ENCODE peak calls at places on chromosomes 6 and 20, in eight cellular contexts. V, N, M, X, G, Z, U and R are unnamed samples.

GRCh38 chr6:75118925-75119515 is 86.8 kb downstream of the COL12A1 start:
- DNase-seq in G (no peak), X (no peak), U (no peak), V (no peak), N (no peak), M (no peak), Z (no peak), R (no peak)

GRCh38 chr6:24646771-24647170 is 780 bp upstream of the KIAA0319 start:
- DNase-seq in M (peak; percentile 9), G (no peak), V (no peak), Z (no peak), N (no peak), U (no peak), X (no peak), R (no peak)

GRCh38 chr6:43856005-43856765 is 86.2 kb downstream of the VEGFA start:
- DNase-seq in Z (no peak), V (no peak), U (no peak), M (peak; percentile 26), N (peak; percentile 58), G (peak; percentile 72), X (no peak), R (no peak)

GRCh38 chr20:17749979-17750721 is 50.4 kb downstream of the BANF2 start:
- DNase-seq in M (peak; percentile 53), Z (no peak), U (no peak), V (no peak), G (peak; percentile 87), N (no peak), X (no peak), R (no peak)

GRCh38 chr6:111804627-111805235 is 68.5 kb downstream of the FYN start:
- DNase-seq in U (peak; percentile 70), X (peak; percentile 59), G (no peak), N (peak; percentile 62), M (peak; percentile 87), V (peak; percentile 38), Z (peak; percentile 27), R (peak; percentile 64)

GRCh38 chr6:42388046-42388445 is 63.7 kb downstream of the TRERF1 start:
- DNase-seq in G (no peak), Z (no peak), X (no peak), V (no peak), M (no peak), U (no peak), N (no peak), R (no peak)

GRCh38 chr20:36470482-36471062 is 70.7 kb upstream of the MYL9 start:
- DNase-seq in G (no peak), U (no peak), N (no peak), M (no peak), Z (no peak), V (no peak), X (no peak), R (no peak)

GRCh38 chr6:149961728-149962425 is 1.9 kb upstream of the ULBP1 start:
- DNase-seq in U (peak; percentile 33), G (no peak), N (no peak), V (no peak), Z (no peak), M (no peak), X (peak; percentile 47), R (peak; percentile 46)

GRCh38 chr6:20605581-20605980 is 71.3 kb downstream of the CDKAL1 start:
- DNase-seq in N (no peak), X (no peak), V (no peak), Z (no peak), M (no peak), G (no peak), U (no peak), R (no peak)

GRCh38 chr20:20462185-20462584 is 94.3 kb downstream of the INSM1 start:
- DNase-seq in Z (no peak), U (no peak), N (no peak), M (no peak), V (no peak), G (no peak), X (no peak), R (no peak)

GRCh38 chr6:140366991-140367390 is 992.5 kb upstream of the CITED2 start:
- DNase-seq in Z (no peak), N (no peak), G (no peak), M (peak; percentile 29), X (no peak), U (no peak), V (no peak), R (no peak)

GRCh38 chr20:4748847-4749246 is 27.1 kb downstream of the PRND start:
- DNase-seq in N (no peak), V (no peak), G (no peak), M (no peak), U (no peak), X (no peak), Z (no peak), R (no peak)

GRCh38 chr20:5621305-5621704 is 128.9 kb upstream of the SHLD1 start:
- DNase-seq in U (no peak), M (no peak), V (no peak), N (no peak), Z (no peak), X (no peak), G (no peak), R (no peak)

GRCh38 chr6:116436586-116436985 is 24.6 kb upstream of the CALHM6 start:
- DNase-seq in U (no peak), N (no peak), G (no peak), M (no peak), V (no peak), Z (no peak), X (no peak), R (no peak)

GRCh38 chr6:167689278-167689677 is 137.4 kb upstream of the AFDN start:
- DNase-seq in U (no peak), V (no peak), X (no peak), M (no peak), N (no peak), Z (no peak), G (no peak), R (no peak)

GRCh38 chr6:167686204-167686893 is 140.4 kb upstream of the AFDN start:
- DNase-seq in Z (no peak), M (no peak), V (no peak), G (no peak), U (no peak), N (no peak), X (no peak), R (no peak)

GRCh38 chr6:167688123-167688522 is 138.6 kb upstream of the AFDN start:
- DNase-seq in V (no peak), M (no peak), Z (no peak), G (no peak), X (no peak), U (no peak), N (no peak), R (no peak)

GRCh38 chr6:167685654-167686053 is 141.1 kb upstream of the AFDN start:
- DNase-seq in Z (no peak), G (no peak), U (no peak), X (no peak), N (no peak), V (no peak), M (no peak), R (no peak)

DNA sequence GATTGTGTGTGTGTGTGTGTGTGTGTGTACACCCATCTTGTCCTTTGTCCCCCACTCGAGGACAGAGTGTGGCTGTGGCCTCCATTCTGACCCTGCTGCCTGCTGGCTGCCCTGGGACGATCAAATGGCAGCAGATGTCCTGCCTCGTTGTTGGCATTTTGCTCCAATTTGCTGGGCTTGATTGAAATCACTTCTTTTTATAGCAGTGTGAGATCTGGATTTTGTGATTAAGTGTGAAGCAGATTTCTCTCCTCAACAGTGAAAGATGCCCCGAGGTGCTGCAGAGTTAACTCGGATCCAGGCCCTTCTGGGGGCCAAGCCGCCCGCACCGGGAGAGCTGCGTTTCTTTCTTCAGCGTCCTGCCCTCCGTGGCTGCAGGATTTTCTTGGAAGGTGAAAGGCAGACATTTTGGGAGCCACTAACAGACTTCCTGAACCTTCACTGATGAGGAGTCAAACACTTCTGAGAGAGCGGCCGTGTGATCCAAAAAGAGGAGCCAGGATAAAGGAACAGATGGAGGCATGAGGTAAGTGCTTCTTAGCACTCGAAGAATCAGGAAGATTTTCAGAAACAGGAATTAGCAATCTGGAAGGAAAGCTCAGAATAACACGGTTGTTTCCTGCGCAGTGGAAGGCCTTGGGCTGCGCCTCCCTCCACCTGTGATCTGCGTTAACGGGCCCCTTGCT is 139.5 kb upstream of the AFDN start:
- DNase-seq in G (no peak), V (no peak), N (no peak), U (no peak), Z (no peak), M (no peak), X (no peak), R (no peak)
- H3K27me3 ChIP-seq in G (no peaks in the 10 kb centered on the region), V (peaks cover 10% of the 10 kb centered on the region), N (no peaks in the 10 kb centered on the region), U (no peaks in the 10 kb centered on the region), Z (no peaks in the 10 kb centered on the region), M (no peaks in the 10 kb centered on the region), X (no peaks in the 10 kb centered on the region), R (no peaks in the 10 kb centered on the region)

GRCh38 chr20:52236292-52236691 is 44.7 kb upstream of the ZFP64 start:
- DNase-seq in M (no peak), X (no peak), V (no peak), G (no peak), U (no peak), N (no peak), Z (no peak), R (no peak)
- H3K27me3 ChIP-seq in M (no peaks in the 10 kb centered on the region), X (no peaks in the 10 kb centered on the region), V (no peaks in the 10 kb centered on the region), G (no peaks in the 10 kb centered on the region), U (no peaks in the 10 kb centered on the region), N (no peaks in the 10 kb centered on the region), Z (no peaks in the 10 kb centered on the region), R (no peaks in the 10 kb centered on the region)

GRCh38 chr6:165990216-165990615 is 177.4 kb downstream of the TBXT start:
- DNase-seq in V (no peak), G (no peak), Z (no peak), N (no peak), M (no peak), X (no peak), U (no peak), R (no peak)
- H3K27me3 ChIP-seq in V (peaks cover 9% of the 10 kb centered on the region), G (peaks cover 2% of the 10 kb centered on the region), Z (no peaks in the 10 kb centered on the region), N (peaks cover 30% of the 10 kb centered on the region), M (peaks cover 22% of the 10 kb centered on the region), X (no peaks in the 10 kb centered on the region), U (no peaks in the 10 kb centered on the region), R (no peaks in the 10 kb centered on the region)

GRCh38 chr6:137518584-137518983 is 24.4 kb upstream of the OLIG3 start:
- DNase-seq in Z (no peak), M (no peak), X (no peak), G (no peak), U (no peak), N (no peak), V (no peak), R (no peak)

GRCh38 chr6:137519629-137520176 is 25.5 kb upstream of the OLIG3 start:
- DNase-seq in Z (no peak), V (no peak), M (no peak), U (no peak), N (no peak), G (no peak), X (no peak), R (no peak)

GRCh38 chr6:137522399-137522798 is 28.2 kb upstream of the OLIG3 start:
- DNase-seq in V (no peak), M (no peak), X (no peak), Z (no peak), G (no peak), U (no peak), N (no peak), R (no peak)

GRCh38 chr6:137517404-137517803 is 23.2 kb upstream of the OLIG3 start:
- DNase-seq in U (no peak), X (no peak), N (no peak), G (no peak), Z (no peak), M (no peak), V (no peak), R (no peak)

DNA sequence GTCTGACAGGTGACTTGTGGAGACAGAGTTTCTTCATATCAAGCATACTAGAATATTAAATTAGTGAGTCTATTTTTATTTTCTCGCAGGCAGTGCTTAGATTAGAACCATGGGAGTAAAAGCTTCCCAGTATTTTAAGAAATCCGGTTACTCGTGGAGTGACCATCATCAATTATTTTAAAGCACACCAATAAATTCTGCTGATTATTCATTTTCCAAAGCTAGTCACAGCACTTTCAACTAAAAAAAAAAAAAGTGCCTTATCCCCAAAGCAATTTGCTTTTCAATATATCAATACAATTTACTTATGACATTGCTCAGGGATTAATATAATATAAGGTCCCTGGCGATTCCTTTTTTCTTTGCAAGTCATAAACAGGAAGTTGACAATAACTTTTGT is 26.3 kb upstream of the OLIG3 start:
- DNase-seq in N (no peak), V (no peak), X (no peak), U (no peak), G (no peak), M (no peak), Z (no peak), R (no peak)
- H3K27me3 ChIP-seq in N (peaks cover 22% of the 10 kb centered on the region), V (peaks cover 41% of the 10 kb centered on the region), X (peaks cover 17% of the 10 kb centered on the region), U (peaks cover 12% of the 10 kb centered on the region), G (peaks cover 13% of the 10 kb centered on the region), M (peaks cover 24% of the 10 kb centered on the region), Z (peaks cover 5% of the 10 kb centered on the region), R (peaks cover 41% of the 10 kb centered on the region)